ENCODE peak calls at places on chromosomes 3 and 15, in nine cellular contexts. X, S, H, W, C, V, U, G and A are unnamed samples.

GRCh38 chr15:80588801-80589200 is 106.3 kb upstream of the ABHD17C start:
- DNase-seq in X (no peak), S (no peak), H (peak), W (no peak), C (peak), V (no peak), U (no peak), G (no peak), A (no peak)

GRCh38 chr15:91127236-91127914 is 27.3 kb downstream of the SV2B start:
- DNase-seq in X (no peak), S (no peak), H (no peak), W (no peak), C (no peak), V (no peak), U (no peak), G (no peak), A (no peak)

GRCh38 chr15:92130906-92131305 is 262.8 kb upstream of the ST8SIA2 start:
- DNase-seq in X (no peak), S (no peak), H (no peak), W (no peak), C (no peak), V (no peak), U (no peak), G (no peak), A (no peak)

GRCh38 chr3:135100349-135100741 is 305.3 kb downstream of the EPHB1 start:
- DNase-seq in X (no peak), S (no peak), H (no peak), W (no peak), C (no peak), V (no peak), U (no peak), G (no peak), A (no peak)

GRCh38 chr15:61339526-61339925 is 110.4 kb upstream of the RORA start:
- DNase-seq in X (no peak), S (no peak), H (no peak), W (no peak), C (no peak), V (no peak), U (no peak), G (no peak), A (no peak)

GRCh38 chr15:57595011-57595866 is 3.5 kb downstream of the MYZAP start:
- DNase-seq in X (no peak), S (no peak), H (no peak), W (no peak), C (no peak), V (peak), U (no peak), G (peak), A (no peak)

GRCh38 chr3:194874783-194875182 is 189.1 kb downstream of the FAM43A start:
- DNase-seq in X (no peak), S (no peak), H (no peak), W (no peak), C (no peak), V (no peak), U (no peak), G (no peak), A (no peak)

GRCh38 chr15:29074045-29074444 is 188.3 kb downstream of the APBA2 start:
- DNase-seq in X (no peak), S (no peak), H (no peak), W (no peak), C (no peak), V (peak), U (no peak), G (no peak), A (no peak)

GRCh38 chr3:116579843-116580242 is 129.7 kb upstream of the TUSC7 start:
- DNase-seq in X (no peak), S (no peak), H (no peak), W (no peak), C (peak), V (peak), U (no peak), G (no peak), A (no peak)

GRCh38 chr15:52220896-52221660 is 29.9 kb upstream of the GNB5 start:
- DNase-seq in X (no peak), S (no peak), H (no peak), W (no peak), C (no peak), V (no peak), U (no peak), G (no peak), A (no peak)

GRCh38 chr3:11465744-11466611 is 177.7 kb downstream of the VGLL4 start:
- DNase-seq in X (no peak), S (no peak), H (peak), W (no peak), C (no peak), V (no peak), U (no peak), G (peak), A (no peak)

GRCh38 chr3:178597388-178597787 is 61.2 kb downstream of the KCNMB2 start:
- DNase-seq in X (no peak), S (no peak), H (no peak), W (no peak), C (no peak), V (no peak), U (no peak), G (no peak), A (no peak)

GRCh38 chr3:147408180-147409105 is 722 bp upstream of the ZIC1 start:
- DNase-seq in X (no peak), S (no peak), H (no peak), W (no peak), C (no peak), V (no peak), U (no peak), G (no peak), A (no peak)

GRCh38 chr3:12751548-12751947 is 7.5 kb downstream of the TMEM40 start:
- DNase-seq in X (no peak), S (no peak), H (no peak), W (no peak), C (peak), V (no peak), U (no peak), G (no peak), A (no peak)

GRCh38 chr3:100359030-100359429 is 24.5 kb downstream of the NIT2 start:
- DNase-seq in X (no peak), S (no peak), H (no peak), W (no peak), C (no peak), V (no peak), U (no peak), G (no peak), A (no peak)

GRCh38 chr3:45225465-45226205 is 452 bp downstream of the TMEM158 start:
- DNase-seq in X (no peak), S (no peak), H (no peak), W (no peak), C (peak), V (no peak), U (peak), G (no peak), A (no peak)